ENCODE peak calls at places on chromosomes 16 and 17, in five cellular contexts. W is GM06990, K is T-helper 17 cell, X is T-helper 1 cell, H is T-cell. M is an unnamed sample.

GRCh38 chr16:80540516-80541305 is at the start of gene DYNLRB2:
- DNase-seq in W (peak; percentile 94), K (peak; percentile 89), X (peak; percentile 96), H (peak; percentile 85), M (peak; percentile 90)

GRCh38 chr16:85720319-85720637 is 30.6 kb downstream of the C16orf74 start:
- DNase-seq in W (no peak), K (no peak), X (no peak), H (no peak), M (no peak)

GRCh38 chr17:3536736-3537135 is 20.9 kb downstream of the TRPV3 start:
- DNase-seq in W (no peak), K (no peak), X (no peak), H (no peak), M (no peak)

GRCh38 chr17:2796164-2797140 is at the start of gene RAP1GAP2:
- DNase-seq in W (peak; percentile 69), K (peak; percentile 61), X (peak; percentile 90), H (peak; percentile 73), M (no peak)

GRCh38 chr16:11053916-11054460 is 109.6 kb downstream of the CLEC16A start:
- DNase-seq in W (no peak), K (no peak), X (no peak), H (no peak), M (no peak)

GRCh38 chr16:65195998-65196397 is 74.1 kb upstream of the CDH11 start:
- DNase-seq in W (no peak), K (no peak), X (no peak), H (no peak), M (no peak)

GRCh38 chr16:24748242-24748641 is 18.8 kb downstream of the TNRC6A start:
- DNase-seq in W (no peak), K (no peak), X (no peak), H (no peak), M (no peak)

GRCh38 chr17:159609-160008 is 21.8 kb downstream of the DOC2B start:
- DNase-seq in W (no peak), K (no peak), X (no peak), H (no peak), M (no peak)

GRCh38 chr16:65480276-65480675 is 358.4 kb upstream of the CDH11 start:
- DNase-seq in W (no peak), K (no peak), X (no peak), H (no peak), M (no peak)

GRCh38 chr16:5895137-5895536 is 797.5 kb upstream of the EEF2KMT start:
- DNase-seq in W (no peak), K (no peak), X (no peak), H (no peak), M (no peak)

GRCh38 chr17:43427362-43428043 is 28.7 kb downstream of the ARL4D start:
- DNase-seq in W (no peak), K (no peak), X (no peak), H (no peak), M (no peak)

GRCh38 chr16:31090540-31090939 is 1.8 kb upstream of the PRSS53 start:
- DNase-seq in W (no peak), K (no peak), X (no peak), H (no peak), M (no peak)

GRCh38 chr16:3550851-3551847 is 26.1 kb downstream of the NLRC3 start:
- DNase-seq in W (no peak), K (no peak), X (no peak), H (no peak), M (no peak)

GRCh38 chr16:64121473-64121872 is 1000.4 kb downstream of the CDH11 start:
- DNase-seq in W (no peak), K (no peak), X (no peak), H (no peak), M (no peak)

GRCh38 chr16:67183-67791 is 5.1 kb downstream of the RHBDF1 start:
- DNase-seq in W (no peak), K (no peak), X (no peak), H (no peak), M (no peak)

GRCh38 chr16:47460301-47460754 is 535 bp downstream of the ITFG1 start:
- DNase-seq in W (no peak), K (no peak), X (no peak), H (no peak), M (no peak)

GRCh38 chr17:4648741-4649140 is 7.3 kb upstream of the ALOX15 start:
- DNase-seq in W (no peak), K (no peak), X (no peak), H (no peak), M (no peak)

GRCh38 chr17:61427567-61427966 is 24.7 kb upstream of the TBX4 start:
- DNase-seq in W (no peak), K (no peak), X (no peak), H (no peak), M (no peak)

GRCh38 chr16:19884611-19885455 is at the start of gene GPRC5B:
- DNase-seq in W (peak; percentile 34), K (peak; percentile 35), X (peak; percentile 31), H (peak; percentile 16), M (peak; percentile 77)

GRCh38 chr17:2067559-2067958 is 12.7 kb downstream of the HIC1 start:
- DNase-seq in W (no peak), K (no peak), X (no peak), H (no peak), M (no peak)

GRCh38 chr17:46769531-46770438 is 48.7 kb downstream of the WNT3 start:
- DNase-seq in W (no peak), K (no peak), X (no peak), H (no peak), M (peak; percentile 49)

GRCh38 chr16:84534815-84535214 is 30.4 kb upstream of the MEAK7 start:
- DNase-seq in W (no peak), K (no peak), X (no peak), H (no peak), M (no peak)

GRCh38 chr16:54455021-54455725 is 168.6 kb upstream of the IRX3 start:
- DNase-seq in W (no peak), K (no peak), X (no peak), H (no peak), M (no peak)

GRCh38 chr16:1150511-1150982 is 2.4 kb upstream of the CACNA1H start:
- DNase-seq in W (peak; percentile 46), K (peak; percentile 17), X (peak; percentile 44), H (no peak), M (no peak)

GRCh38 chr17:63395075-63395815 is 50.9 kb downstream of the CYB561 start:
- DNase-seq in W (no peak), K (no peak), X (no peak), H (no peak), M (no peak)

GRCh38 chr16:48014349-48015135 is 141.3 kb downstream of the ABCC12 start:
- DNase-seq in W (no peak), K (no peak), X (no peak), H (no peak), M (no peak)

GRCh38 chr16:82657786-82658185 is 31.0 kb downstream of the CDH13 start:
- DNase-seq in W (no peak), K (no peak), X (peak; percentile 27), H (no peak), M (no peak)

GRCh38 chr17:76088041-76088867 is 9.3 kb downstream of the ZACN start:
- DNase-seq in W (no peak), K (no peak), X (no peak), H (no peak), M (no peak)

GRCh38 chr17:18332909-18333489 is 17.9 kb downstream of the SMCR8 start:
- DNase-seq in W (no peak), K (no peak), X (no peak), H (no peak), M (no peak)

GRCh38 chr16:11030990-11031510 is 86.7 kb downstream of the CLEC16A start:
- DNase-seq in W (no peak), K (no peak), X (no peak), H (no peak), M (no peak)

GRCh38 chr16:10787304-10787703 is 31.3 kb downstream of the TVP23A start:
- DNase-seq in W (peak; percentile 49), K (no peak), X (no peak), H (no peak), M (no peak)

GRCh38 chr16:56964243-56965148 is 2.7 kb downstream of the CETP start:
- DNase-seq in W (peak; percentile 84), K (peak; percentile 95), X (peak; percentile 90), H (peak; percentile 90), M (peak; percentile 79)